ENCODE peak calls at places on chromosome 11, in seven cellular contexts. M, C, L, A, J, Z and Q are unnamed samples.

GRCh38 chr11:14422052-14422813 is 63.2 kb upstream of the RRAS2 start:
- DNase-seq in M (no peak), A (peak), Z (peak), L (peak), C (peak), J (peak), Q (peak)

GRCh38 chr11:27596388-27596787 is 89.8 kb upstream of the LIN7C start:
- DNase-seq in J (no peak), C (no peak), Z (no peak), A (no peak), L (no peak), M (no peak), Q (no peak)

GRCh38 chr11:128198206-128198605 is 389.2 kb downstream of the ETS1 start:
- DNase-seq in Z (no peak), J (no peak), L (no peak), C (no peak), M (no peak), A (no peak), Q (no peak)

GRCh38 chr11:74989269-74989655 is 529 bp downstream of the NEU3 start:
- DNase-seq in A (no peak), Z (no peak), L (no peak), C (no peak), M (no peak), J (no peak), Q (no peak)

GRCh38 chr11:11620966-11621880 is 582 bp downstream of the GALNT18 start:
- DNase-seq in Z (peak), L (peak), A (peak), J (no peak), C (peak), M (no peak), Q (peak)

GRCh38 chr11:67354314-67355022 is 1.1 kb upstream of the POLD4 start:
- DNase-seq in A (peak), J (no peak), M (no peak), Z (peak), L (no peak), C (peak), Q (peak)

GRCh38 chr11:130214861-130215530 is 55.4 kb downstream of the ST14 start:
- DNase-seq in M (no peak), L (no peak), Z (no peak), C (no peak), A (no peak), J (no peak), Q (no peak)

GRCh38 chr11:128680906-128681305 is 13.0 kb upstream of the FLI1 start:
- DNase-seq in L (no peak), Z (no peak), J (no peak), A (no peak), M (no peak), C (no peak), Q (no peak)

GRCh38 chr11:11510939-11511338 is 110.9 kb downstream of the GALNT18 start:
- DNase-seq in C (peak), Z (peak), J (no peak), L (peak), A (no peak), M (no peak), Q (peak)

GRCh38 chr11:13907678-13908077 is 54.8 kb upstream of the SPON1 start:
- DNase-seq in A (no peak), J (no peak), M (no peak), C (no peak), L (no peak), Z (no peak), Q (no peak)

GRCh38 chr11:44575288-44575672 is 9.8 kb downstream of the CD82 start:
- DNase-seq in M (peak), A (no peak), L (no peak), Z (no peak), C (no peak), J (no peak), Q (no peak)

GRCh38 chr11:126355324-126355925 is at the start of gene ST3GAL4:
- DNase-seq in J (no peak), L (peak), C (peak), M (peak), Z (peak), A (peak), Q (peak)

GRCh38 chr11:123719452-123719851 is 22.0 kb downstream of the ZNF202 start:
- DNase-seq in L (no peak), Z (no peak), A (no peak), M (no peak), J (no peak), C (no peak), Q (no peak)

GRCh38 chr11:29962243-29962642 is 54.6 kb downstream of the KCNA4 start:
- DNase-seq in C (no peak), A (no peak), M (no peak), Z (no peak), J (peak), L (no peak), Q (no peak)

GRCh38 chr11:912266-912665 is 1.7 kb upstream of the CHID1 start:
- DNase-seq in M (no peak), Z (no peak), J (no peak), C (no peak), L (no peak), A (no peak), Q (no peak)